ENCODE peak calls at places on chromosomes 1 and 21, in eight cellular contexts. A is stimulated activated CD4-positive, alpha-beta T cell treated with anti-CD3 and anti-CD28 coated beads, Interleukin-1b, Interleukin-23, amount 100 ng/mL, for 1 hour; D is amygdala; X is ovary; S is GM06990; G is germinal center; J is midbrain; Y is NAMALWA. R is an unnamed sample.

GRCh38 chr1:219498666-219499065 is 114.2 kb downstream of the ZC3H11B start:
- DNase-seq in Y (no peak), D (no peak), X (no peak), A (no peak), G (no peak), S (no peak), J (no peak), R (no peak)

GRCh38 chr1:154609398-154610380 is 1.7 kb upstream of the ADAR start:
- DNase-seq in S (peak; percentile 36), A (no peak), D (no peak), Y (peak; percentile 57), X (no peak), G (no peak), J (no peak), R (peak; percentile 34)

GRCh38 chr21:38386967-38387366 is 111.3 kb downstream of the ERG start:
- DNase-seq in D (no peak), J (no peak), A (no peak), X (no peak), G (no peak), S (no peak), Y (no peak), R (no peak)

GRCh38 chr1:185912504-185912903 is 178.3 kb downstream of the HMCN1 start:
- DNase-seq in G (no peak), S (no peak), J (no peak), X (no peak), D (no peak), A (no peak), Y (no peak), R (no peak)

GRCh38 chr1:238592586-238592985 is 701.9 kb upstream of the ZP4 start:
- DNase-seq in J (no peak), D (no peak), G (no peak), X (no peak), S (no peak), A (no peak), Y (no peak), R (no peak)

GRCh38 chr1:233718057-233718456 is 104.2 kb downstream of the KCNK1 start:
- DNase-seq in G (no peak), X (no peak), D (no peak), Y (no peak), S (no peak), J (no peak), A (no peak), R (no peak)

GRCh38 chr1:61090546-61090945 is 8.2 kb downstream of the NFIA start:
- DNase-seq in X (no peak), Y (no peak), D (no peak), S (no peak), J (no peak), G (no peak), A (no peak), R (no peak)

GRCh38 chr1:153422450-153423068 is 6.2 kb downstream of the S100A7A start:
- DNase-seq in Y (peak; percentile 73), S (no peak), G (peak; percentile 55), J (peak; percentile 51), A (peak; percentile 13), X (peak; percentile 81), D (peak; percentile 2), R (peak; percentile 12)

GRCh38 chr21:28605138-28605537 is 387.5 kb downstream of the LTN1 start:
- DNase-seq in G (peak; percentile 68), Y (peak; percentile 85), S (peak; percentile 20), J (no peak), X (no peak), A (no peak), D (no peak), R (no peak)

GRCh38 chr1:75522389-75522788 is 88.5 kb downstream of the SLC44A5 start:
- DNase-seq in G (no peak), J (no peak), Y (no peak), S (no peak), X (no peak), D (peak; percentile 24), A (no peak), R (no peak)

GRCh38 chr1:33548319-33548718 is 75.9 kb downstream of the ZSCAN20 start:
- DNase-seq in S (no peak), D (no peak), J (no peak), Y (no peak), G (no peak), A (no peak), X (no peak), R (no peak)

GRCh38 chr1:208807446-208808117 is 563.4 kb upstream of the PLXNA2 start:
- DNase-seq in Y (no peak), J (no peak), S (no peak), A (no peak), D (no peak), X (no peak), G (no peak), R (no peak)

GRCh38 chr1:210362526-210362925 is 33.8 kb downstream of the HHAT start:
- DNase-seq in J (no peak), A (no peak), D (no peak), G (no peak), Y (no peak), S (no peak), X (peak; percentile 40), R (no peak)

GRCh38 chr1:76269175-76269574 is 194.6 kb downstream of the ST6GALNAC3 start:
- DNase-seq in Y (no peak), G (no peak), S (no peak), X (no peak), A (no peak), D (no peak), J (no peak), R (no peak)

GRCh38 chr1:178107823-178108222 is 13.9 kb downstream of the RASAL2 start:
- DNase-seq in A (no peak), J (no peak), X (no peak), Y (no peak), D (no peak), S (no peak), G (no peak), R (no peak)

GRCh38 chr1:77532641-77533040 is 149.8 kb downstream of the ZZZ3 start:
- DNase-seq in S (no peak), D (no peak), A (no peak), G (no peak), J (no peak), X (no peak), Y (no peak), R (no peak)

GRCh38 chr1:162500805-162501204 is 3.2 kb downstream of the UHMK1 start:
- DNase-seq in Y (no peak), A (no peak), D (no peak), S (no peak), G (no peak), X (no peak), J (no peak), R (no peak)

GRCh38 chr1:35588197-35588910 is 15.2 kb downstream of the TFAP2E start:
- DNase-seq in D (no peak), Y (no peak), A (no peak), G (no peak), X (no peak), J (no peak), S (no peak), R (no peak)

GRCh38 chr1:25810341-25811299 is 9.1 kb upstream of the MTFR1L start:
- DNase-seq in X (peak; percentile 84), Y (peak; percentile 73), A (peak; percentile 50), G (peak; percentile 82), J (peak; percentile 64), D (peak; percentile 36), S (peak; percentile 64), R (peak; percentile 45)

GRCh38 chr1:24640288-24640687 is 2.8 kb upstream of the SRRM1 start:
- DNase-seq in S (no peak), G (no peak), Y (no peak), X (peak; percentile 61), A (no peak), J (no peak), D (no peak), R (no peak)

GRCh38 chr1:234533034-234533571 is 54.1 kb upstream of the TARBP1 start:
- DNase-seq in Y (no peak), J (peak; percentile 65), X (peak; percentile 79), A (no peak), D (peak; percentile 30), S (no peak), G (no peak), R (no peak)

GRCh38 chr1:9573723-9574122 is 15.0 kb upstream of the TMEM201 start:
- DNase-seq in A (no peak), X (no peak), J (peak; percentile 21), S (no peak), D (no peak), G (no peak), Y (peak; percentile 70), R (no peak)

GRCh38 chr1:106063510-106063909 is 993.0 kb upstream of the PRMT6 start:
- DNase-seq in G (no peak), A (no peak), J (no peak), X (no peak), S (no peak), Y (no peak), D (no peak), R (no peak)

GRCh38 chr21:35868005-35868868 is 192.1 kb downstream of the SETD4 start:
- DNase-seq in J (no peak), D (no peak), Y (peak; percentile 8), X (no peak), S (no peak), A (no peak), G (no peak), R (no peak)

GRCh38 chr1:97192872-97193572 is 471.4 kb downstream of the PTBP2 start:
- DNase-seq in D (no peak), G (no peak), X (no peak), J (no peak), S (no peak), A (no peak), Y (no peak), R (no peak)

GRCh38 chr1:47760248-47760629 is 236.9 kb downstream of the TRABD2B start:
- DNase-seq in J (no peak), D (no peak), Y (no peak), A (no peak), S (no peak), X (no peak), G (no peak), R (no peak)